ENCODE peak calls at places on chromosomes 1 and 21, in four cellular contexts. Y is mesendoderm, F is IMR-90, A is H1. R is an unnamed sample.

GRCh38 chr1:169091480-169091941 is 15.0 kb upstream of the ATP1B1 start:
- DNase-seq in A (no peak), F (peak; percentile 51), Y (no peak), R (no peak)

GRCh38 chr1:197907846-197908616 is 5.6 kb downstream of the C1orf53 start:
- DNase-seq in F (no peak), Y (no peak), A (no peak), R (no peak)

GRCh38 chr1:205325334-205325884 is 3.9 kb upstream of the NUAK2 start:
- DNase-seq in F (peak; percentile 84), Y (peak; percentile 95), A (peak; percentile 87), R (peak; percentile 83)

GRCh38 chr1:204713541-204713940 is 28.0 kb upstream of the LRRN2 start:
- DNase-seq in Y (peak; percentile 53), A (no peak), F (no peak), R (no peak)

GRCh38 chr1:201228011-201228983 is 37.7 kb downstream of the IGFN1 start:
- DNase-seq in Y (no peak), F (no peak), A (peak; percentile 32), R (no peak)

GRCh38 chr1:107547363-107548155 is 406.7 kb downstream of the NTNG1 start:
- DNase-seq in A (no peak), Y (no peak), F (no peak), R (no peak)

GRCh38 chr1:23936481-23937176 is 23.0 kb upstream of the PNRC2 start:
- DNase-seq in F (no peak), A (peak; percentile 66), Y (peak; percentile 54), R (peak; percentile 78)

GRCh38 chr1:87120779-87121178 is 206.3 kb downstream of the HS2ST1 start:
- DNase-seq in Y (peak; percentile 38), F (no peak), A (no peak), R (no peak)

GRCh38 chr1:117061986-117062415 is 1.9 kb downstream of the TTF2 start:
- DNase-seq in F (peak; percentile 88), A (no peak), Y (no peak), R (no peak)

GRCh38 chr1:185786524-185786923 is 52.3 kb downstream of the HMCN1 start:
- DNase-seq in A (no peak), F (peak; percentile 38), Y (no peak), R (no peak)

GRCh38 chr1:37559080-37559479 is 2.3 kb downstream of the DNALI1 start:
- DNase-seq in Y (no peak), F (no peak), A (no peak), R (no peak)

GRCh38 chr21:35585155-35585554 is 475.2 kb downstream of the SETD4 start:
- DNase-seq in F (peak; percentile 37), A (no peak), Y (no peak), R (no peak)

GRCh38 chr1:60244906-60245305 is 171.3 kb upstream of the C1orf87 start:
- DNase-seq in F (no peak), A (no peak), Y (no peak), R (no peak)

DNA sequence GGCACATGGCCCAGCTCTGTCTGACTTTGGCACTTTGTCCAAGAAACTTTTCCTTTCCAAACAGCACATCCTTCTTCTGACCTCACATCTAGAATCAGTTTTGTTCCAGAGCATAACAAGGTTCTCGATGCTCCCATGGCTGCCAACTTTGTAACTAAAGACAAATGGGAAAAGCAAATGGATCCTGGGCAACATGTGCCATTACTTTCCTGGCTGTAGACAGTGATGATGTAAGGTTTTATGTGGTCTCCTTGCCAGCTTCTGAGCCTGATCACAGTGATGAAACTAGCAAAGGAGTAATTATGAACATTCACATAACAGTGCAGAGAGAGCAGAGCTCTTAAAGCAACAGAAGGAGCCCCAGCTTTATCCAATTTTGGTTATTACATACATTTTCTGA is 171.8 kb upstream of the C1orf87 start:
- DNase-seq in A (no peak), F (no peak), Y (no peak), R (no peak)
- H3K56ac ChIP-seq in A (no peak overlapping the region), F (no peak overlapping the region), Y (no peak overlapping the region), R (no peak overlapping the region)

GRCh38 chr1:18643154-18644012 is 12.7 kb downstream of the PAX7 start:
- DNase-seq in F (no peak), A (peak; percentile 77), Y (peak; percentile 84), R (peak; percentile 76)

GRCh38 chr1:18640228-18641004 is 9.8 kb downstream of the PAX7 start:
- DNase-seq in F (no peak), A (peak; percentile 70), Y (peak; percentile 77), R (peak; percentile 64)

GRCh38 chr1:18644013-18644399 is 13.4 kb downstream of the PAX7 start:
- DNase-seq in F (no peak), A (no peak), Y (no peak), R (no peak)

GRCh38 chr1:18641005-18641941 is 10.6 kb downstream of the PAX7 start:
- DNase-seq in A (peak; percentile 64), Y (peak; percentile 79), F (no peak), R (no peak)

GRCh38 chr1:18642278-18643095 is 11.8 kb downstream of the PAX7 start:
- DNase-seq in F (no peak), A (peak; percentile 73), Y (peak; percentile 90), R (peak; percentile 73)
- H2BK15ac ChIP-seq in F (no peak overlapping the region), A (no peak overlapping the region), Y (no peak overlapping the region), R (no peak overlapping the region)

GRCh38 chr1:26996665-26997064 is 3.2 kb downstream of the TRNP1 start:
- DNase-seq in F (no peak), A (no peak), Y (no peak), R (peak; percentile 32)

GRCh38 chr1:26994772-26995625 is 1.5 kb downstream of the TRNP1 start:
- DNase-seq in A (peak; percentile 56), Y (peak; percentile 69), F (no peak), R (peak; percentile 47)

GRCh38 chr1:26993237-26994019 is at the start of gene TRNP1:
- DNase-seq in F (peak; percentile 78), A (peak; percentile 91), Y (peak; percentile 93), R (peak; percentile 93)

GRCh38 chr1:26996024-26996423 is 2.5 kb downstream of the TRNP1 start:
- DNase-seq in A (no peak), F (peak; percentile 58), Y (peak; percentile 41), R (peak; percentile 41)

DNA sequence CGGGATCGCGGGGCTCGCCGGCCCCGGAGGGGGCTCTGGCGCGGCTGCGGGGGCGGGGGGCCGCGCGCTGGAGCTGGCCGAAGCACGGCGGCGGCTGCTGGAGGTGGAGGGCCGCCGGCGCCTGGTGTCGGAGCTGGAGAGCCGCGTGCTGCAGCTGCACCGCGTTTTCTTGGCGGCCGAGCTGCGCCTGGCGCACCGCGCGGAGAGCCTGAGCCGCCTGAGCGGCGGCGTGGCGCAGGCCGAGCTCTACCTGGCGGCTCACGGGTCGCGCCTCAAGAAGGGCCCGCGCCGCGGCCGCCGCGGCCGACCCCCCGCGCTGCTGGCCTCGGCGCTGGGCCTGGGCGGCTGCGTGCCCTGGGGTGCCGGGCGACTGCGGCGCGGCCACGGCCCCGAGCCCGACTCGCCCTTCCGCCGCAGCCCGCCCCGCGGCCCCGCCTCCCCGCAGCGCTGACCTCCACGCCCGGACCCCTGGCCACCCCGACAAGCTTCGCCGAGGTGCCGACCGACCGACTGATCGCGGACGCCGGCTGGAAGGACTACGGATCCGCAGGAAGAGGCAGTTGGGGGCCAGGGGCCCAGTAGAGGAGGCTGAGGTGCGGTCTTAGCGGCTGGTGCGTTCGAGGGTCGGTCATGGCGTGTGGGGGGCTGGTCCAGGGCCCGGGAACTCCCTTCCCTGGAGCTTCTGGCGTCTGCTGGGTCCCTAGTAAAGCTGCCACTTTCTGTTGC is 691 bp downstream of the TRNP1 start:
- DNase-seq in F (no peak), Y (no peak), A (peak; percentile 57), R (peak; percentile 32)
- H3K23ac ChIP-seq in F (peak overlapping the region; percentile 46), Y (no peak overlapping the region), A (no peak overlapping the region), R (no peak overlapping the region)

DNA sequence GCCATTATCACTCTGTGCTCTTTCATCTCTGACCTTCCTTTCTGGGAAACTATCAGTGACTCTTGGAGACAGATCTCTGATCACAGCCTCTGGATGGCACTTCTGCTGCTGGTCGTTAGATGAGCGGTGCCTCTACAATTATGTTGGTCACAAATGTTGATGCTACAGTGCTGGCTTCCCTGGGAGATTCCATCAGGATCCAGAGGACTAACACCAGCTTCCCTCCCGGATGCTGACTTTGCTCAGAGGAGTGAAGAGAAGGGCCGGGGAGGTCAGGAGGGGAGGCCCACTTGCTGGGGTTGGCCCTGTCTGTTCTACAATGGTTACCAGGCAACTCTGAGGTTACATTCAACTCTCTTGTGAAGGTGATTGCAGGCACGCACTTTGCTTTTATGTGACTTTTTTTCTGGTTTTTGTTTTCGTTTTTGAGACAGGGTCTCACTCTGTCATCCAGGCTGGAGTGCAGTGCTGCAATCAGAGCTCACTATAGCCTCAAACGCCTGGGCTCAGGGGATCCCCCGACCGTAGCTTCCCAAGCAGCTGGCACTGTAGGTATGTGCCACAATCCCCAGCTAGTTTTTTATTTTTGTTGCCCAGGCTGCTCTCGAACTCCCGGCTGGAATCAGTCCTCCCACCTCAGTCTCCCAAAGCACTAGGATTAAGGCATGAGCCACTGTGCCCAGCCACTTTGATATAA is 112.6 kb downstream of the ADSS2 start:
- DNase-seq in A (no peak), Y (no peak), F (no peak), R (peak; percentile 19)
- H3K56ac ChIP-seq in A (no peak overlapping the region), Y (no peak overlapping the region), F (no peak overlapping the region), R (no peak overlapping the region)

DNA sequence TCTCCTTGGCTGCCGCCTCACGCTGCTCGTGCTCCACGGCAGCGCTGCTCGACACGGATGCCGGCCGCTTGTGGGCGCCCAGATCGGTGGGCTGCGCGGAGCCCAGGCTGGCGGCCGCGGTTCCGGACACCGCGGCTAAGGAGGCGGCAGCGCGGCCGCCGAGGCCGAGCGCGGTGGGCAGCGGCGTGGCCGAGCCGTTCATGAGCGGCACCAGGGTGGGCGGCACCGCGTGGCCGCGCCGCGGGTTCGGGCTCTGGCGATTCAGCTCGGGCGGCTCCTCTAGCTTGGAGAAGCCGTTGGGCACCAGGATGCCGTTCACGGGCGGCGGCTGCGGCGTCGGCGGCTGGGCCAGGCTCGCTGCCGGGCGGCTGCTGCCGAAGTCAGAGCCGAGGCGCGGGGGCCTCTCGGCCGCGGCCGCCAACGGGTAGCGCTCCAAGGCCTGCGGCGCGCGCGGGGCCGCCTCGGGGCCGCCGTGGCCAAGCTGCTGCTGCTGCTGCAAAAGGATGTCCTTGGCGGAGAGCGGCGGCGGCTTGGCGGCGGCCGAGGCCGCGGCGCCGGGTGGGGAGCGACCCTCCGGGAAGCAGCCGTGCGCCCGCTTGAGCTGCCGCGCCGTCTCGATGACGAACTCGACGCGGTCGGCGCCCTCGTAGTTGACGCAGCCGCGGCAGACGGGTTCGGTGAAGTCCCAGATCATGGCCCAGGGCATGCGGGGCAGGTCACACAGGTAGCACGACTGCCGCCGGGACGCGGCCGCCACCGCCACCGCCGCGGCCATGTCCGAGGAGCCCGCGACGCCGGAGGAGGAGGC is 1.1 kb downstream of the IRF2BP2 start:
- DNase-seq in Y (peak; percentile 76), F (no peak), A (peak; percentile 67), R (no peak)
- H2BK15ac ChIP-seq in Y (no peak overlapping the region), F (no peak overlapping the region), A (no peak overlapping the region), R (no peak overlapping the region)

GRCh38 chr1:32883338-32883737 is 3.0 kb upstream of the HPCA start:
- DNase-seq in Y (no peak), A (no peak), F (no peak), R (no peak)
- H3K23ac ChIP-seq in Y (no peak overlapping the region), A (no peak overlapping the region), F (no peak overlapping the region), R (no peak overlapping the region)